ENCODE peak calls at places on chromosome 9, in nine cellular contexts. B, T, V, A, X, I, G, J and Z are unnamed samples.

GRCh38 chr9:136928591-136928990 is 15.9 kb downstream of the FBXW5 start:
- DNase-seq in B (no peak), T (no peak), V (no peak), A (no peak), X (no peak), I (no peak), G (no peak), J (no peak), Z (no peak)

GRCh38 chr9:114722363-114722695 is 40.3 kb upstream of the TEX48 start:
- DNase-seq in B (no peak), T (no peak), V (no peak), A (no peak), X (no peak), I (no peak), G (no peak), J (no peak), Z (no peak)

GRCh38 chr9:93874242-93874641 is 80.9 kb downstream of the BARX1 start:
- DNase-seq in B (no peak), T (no peak), V (no peak), A (peak), X (no peak), I (no peak), G (no peak), J (no peak), Z (no peak)

GRCh38 chr9:130329061-130329460 is 63.5 kb downstream of the HMCN2 start:
- DNase-seq in B (no peak), T (no peak), V (no peak), A (no peak), X (no peak), I (no peak), G (no peak), J (no peak), Z (no peak)

GRCh38 chr9:92657296-92658094 is 12.4 kb downstream of the IPPK start:
- DNase-seq in B (no peak), T (no peak), V (no peak), A (no peak), X (no peak), I (no peak), G (no peak), J (no peak), Z (no peak)

GRCh38 chr9:87290241-87290700 is 207.4 kb upstream of the DAPK1 start:
- DNase-seq in B (no peak), T (no peak), V (no peak), A (no peak), X (no peak), I (no peak), G (no peak), J (no peak), Z (no peak)

GRCh38 chr9:83199240-83199639 is 136.3 kb upstream of the RASEF start:
- DNase-seq in B (peak), T (peak), V (peak), A (peak), X (peak), I (peak), G (no peak), J (peak), Z (peak)

GRCh38 chr9:85876628-85877027 is 64.3 kb upstream of the NAA35 start:
- DNase-seq in B (no peak), T (no peak), V (no peak), A (no peak), X (no peak), I (no peak), G (no peak), J (no peak), Z (no peak)

GRCh38 chr9:20740929-20741582 is 57.0 kb downstream of the FOCAD start:
- DNase-seq in B (no peak), T (no peak), V (no peak), A (no peak), X (no peak), I (no peak), G (no peak), J (no peak), Z (no peak)

GRCh38 chr9:137276757-137277328 is 683 bp upstream of the TOR4A start:
- DNase-seq in B (peak), T (no peak), V (no peak), A (peak), X (no peak), I (peak), G (no peak), J (peak), Z (no peak)

GRCh38 chr9:34636791-34637355 is 714 bp downstream of the SIGMAR1 start:
- DNase-seq in B (no peak), T (no peak), V (no peak), A (no peak), X (no peak), I (no peak), G (no peak), J (no peak), Z (no peak)

GRCh38 chr9:118083161-118083560 is 379.0 kb downstream of the TLR4 start:
- DNase-seq in B (no peak), T (no peak), V (no peak), A (no peak), X (no peak), I (no peak), G (no peak), J (no peak), Z (no peak)

GRCh38 chr9:5375091-5375490 is 35.4 kb upstream of the RLN1 start:
- DNase-seq in B (no peak), T (no peak), V (no peak), A (no peak), X (no peak), I (no peak), G (no peak), J (no peak), Z (no peak)